ENCODE peak calls at places on chromosomes 16 and 17, in eight cellular contexts. R is prostate gland, S is IMR-90, H is neural progenitor cell, G is tibial artery, W is lung, P is upper lobe of right lung, Q is thoracic aorta. Y is an unnamed sample. For H3K4me1, the result is how much of the 10 kb centered on the place peaks cover.

GRCh38 chr16:23742761-23743160 is 12.1 kb upstream of the CHP2 start:
- DNase-seq in G (no peak), Q (no peak), S (no peak), W (no peak), R (no peak), P (no peak), H (peak), Y (no peak)

GRCh38 chr17:82754297-82755208 is 2.7 kb downstream of the TBCD start:
- DNase-seq in H (peak), P (no peak), R (no peak), G (no peak), S (no peak), W (no peak), Q (no peak), Y (no peak)

GRCh38 chr17:74833501-74834361 is 26.0 kb downstream of the GRIN2C start:
- DNase-seq in G (peak), Q (no peak), H (peak), P (no peak), S (peak), R (no peak), W (peak), Y (no peak)

GRCh38 chr16:73572135-73572534 is 524.2 kb upstream of the ZFHX3 start:
- DNase-seq in S (no peak), Q (no peak), H (peak), P (peak), W (peak), R (peak), G (no peak), Y (peak)

GRCh38 chr16:733382-734207 is 6.7 kb downstream of the HAGHL start:
- DNase-seq in W (no peak), H (peak), S (no peak), R (no peak), G (peak), Q (no peak), P (no peak), Y (no peak)

GRCh38 chr16:84045818-84046470 is 3.3 kb upstream of the SLC38A8 start:
- DNase-seq in G (no peak), H (no peak), R (no peak), W (no peak), S (no peak), Q (no peak), P (peak), Y (no peak)

GRCh38 chr16:31664683-31665482 is 137.2 kb downstream of the AHSP start:
- DNase-seq in Q (no peak), W (no peak), R (no peak), H (no peak), P (no peak), G (no peak), S (peak), Y (no peak)

GRCh38 chr16:65037558-65037957 is 84.3 kb downstream of the CDH11 start:
- DNase-seq in Q (no peak), W (no peak), S (no peak), G (no peak), P (no peak), R (no peak), H (peak), Y (no peak)

GRCh38 chr16:27127293-27127692 is 60.6 kb downstream of the C16orf82 start:
- DNase-seq in S (peak), H (no peak), P (no peak), Q (no peak), R (no peak), G (no peak), W (no peak), Y (no peak)

GRCh38 chr17:47978324-47978723 is 7.4 kb downstream of the CDK5RAP3 start:
- DNase-seq in W (no peak), G (no peak), H (peak), Q (no peak), S (peak), R (peak), P (no peak), Y (peak)

GRCh38 chr17:51373489-51374194 is 113.3 kb downstream of the UTP18 start:
- DNase-seq in G (no peak), S (no peak), R (no peak), P (no peak), Q (no peak), W (no peak), H (no peak), Y (no peak)

GRCh38 chr17:61018938-61019337 is 341.3 kb downstream of the BCAS3 start:
- DNase-seq in R (no peak), S (no peak), G (no peak), Q (no peak), H (peak), P (no peak), W (no peak), Y (no peak)

GRCh38 chr16:85419503-85420408 is 193.4 kb upstream of the GSE1 start:
- DNase-seq in R (no peak), P (no peak), H (no peak), Q (no peak), G (no peak), S (no peak), W (no peak), Y (peak)

GRCh38 chr17:4994081-4994595 is 3.2 kb downstream of the INCA1 start:
- DNase-seq in S (no peak), P (no peak), H (no peak), W (no peak), R (no peak), Q (no peak), G (no peak), Y (no peak)

GRCh38 chr16:88922114-88922825 is 54.7 kb downstream of the CBFA2T3 start:
- DNase-seq in S (peak), R (peak), G (peak), W (peak), P (peak), Q (peak), H (peak), Y (peak)

GRCh38 chr16:1745181-1745899 is 26.0 kb downstream of the NME3 start:
- DNase-seq in Q (no peak), R (no peak), W (no peak), P (no peak), H (no peak), G (no peak), S (peak), Y (no peak)

GRCh38 chr17:15909481-15909991 is 35.4 kb upstream of the ADORA2B start:
- DNase-seq in W (no peak), S (no peak), R (no peak), Q (no peak), P (no peak), H (peak), G (no peak), Y (peak)

GRCh38 chr16:66050991-66051390 is 315.5 kb upstream of the CDH5 start:
- DNase-seq in Q (no peak), R (no peak), P (no peak), S (no peak), H (no peak), G (no peak), W (no peak), Y (no peak)

GRCh38 chr16:89106533-89107208 is 13.0 kb downstream of the ACSF3 start:
- DNase-seq in W (no peak), G (no peak), H (no peak), Q (no peak), P (peak), S (no peak), R (no peak), Y (no peak)

GRCh38 chr17:7014995-7015586 is 2.7 kb downstream of the RNASEK start:
- DNase-seq in Q (no peak), H (peak), G (peak), W (no peak), R (no peak), S (peak), P (no peak), Y (no peak)

GRCh38 chr17:75090871-75091854 is 3.4 kb downstream of the SLC16A5 start:
- DNase-seq in G (no peak), S (no peak), W (no peak), Q (no peak), R (no peak), H (no peak), P (no peak), Y (no peak)

GRCh38 chr17:51461578-51462004 is 201.2 kb downstream of the UTP18 start:
- DNase-seq in S (peak), W (peak), P (peak), Q (no peak), H (peak), R (peak), G (no peak), Y (peak)

GRCh38 chr16:66604376-66605176 is at the start of gene CMTM3:
- DNase-seq in W (peak), Q (no peak), S (peak), G (peak), P (peak), H (peak), R (no peak), Y (peak)

GRCh38 chr17:21177854-21178600 is 35.9 kb downstream of the TMEM11 start:
- DNase-seq in G (peak), S (no peak), R (no peak), W (no peak), P (peak), Q (no peak), H (no peak), Y (no peak)

GRCh38 chr17:28899212-28899815 is 1.8 kb upstream of the FLOT2 start:
- DNase-seq in G (no peak), S (no peak), R (no peak), H (no peak), P (no peak), Q (no peak), W (no peak), Y (no peak)
- H3K27ac ChIP-seq in G (no peak), S (no peak), R (no peak), H (no peak), P (no peak), Q (no peak), W (no peak), Y (no peak)

DNA sequence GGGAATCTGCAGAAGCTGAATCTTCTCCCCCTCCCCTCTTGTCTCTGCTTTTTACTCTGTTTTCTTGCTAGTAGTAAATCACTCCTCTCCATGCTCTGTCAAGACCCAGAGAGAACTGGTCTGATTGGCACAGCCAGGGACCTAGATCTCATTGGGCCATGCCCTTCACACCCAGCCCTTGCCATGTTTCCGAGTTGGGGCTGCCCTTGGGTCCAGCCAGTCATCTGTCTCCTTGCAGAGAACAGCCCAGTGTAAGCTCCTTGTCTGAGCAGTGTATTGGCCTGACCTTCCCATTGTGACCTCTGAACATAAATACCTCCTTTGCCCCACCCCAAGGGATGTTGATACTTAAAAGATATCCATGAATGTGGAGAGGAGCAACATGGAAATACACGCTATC is 3.9 kb downstream of the MMP15 start:
- DNase-seq in W (no peak), P (no peak), S (no peak), R (no peak), G (no peak), Q (no peak), H (no peak), Y (no peak)
- H3K4me1 ChIP-seq in W (under half), P (half or more), S (under half), R (under half), G (under half), Q (under half), H (under half), Y (half or more)

GRCh38 chr17:39615434-39615833 is 7.7 kb upstream of the NEUROD2 start:
- DNase-seq in P (no peak), H (no peak), Q (no peak), R (no peak), G (no peak), W (no peak), S (no peak), Y (no peak)

GRCh38 chr17:39618956-39619785 is 7.6 kb upstream of the PPP1R1B start:
- DNase-seq in P (no peak), S (no peak), W (no peak), H (no peak), R (no peak), G (no peak), Q (no peak), Y (no peak)

GRCh38 chr17:39618252-39618913 is 8.4 kb upstream of the PPP1R1B start:
- DNase-seq in G (no peak), W (no peak), P (no peak), H (no peak), R (no peak), Q (no peak), S (no peak), Y (no peak)

GRCh38 chr17:39617446-39618251 is 9.1 kb upstream of the PPP1R1B start:
- DNase-seq in G (no peak), S (peak), Q (no peak), W (peak), H (peak), R (peak), P (peak), Y (peak)

GRCh38 chr17:39617100-39617445 is 9.4 kb upstream of the NEUROD2 start:
- DNase-seq in W (no peak), G (no peak), P (no peak), R (no peak), Q (no peak), H (no peak), S (no peak), Y (no peak)
- H3K4me3 ChIP-seq in W (no peak), G (no peak), P (peak), R (no peak), Q (peak), H (no peak), S (no peak), Y (peak)

GRCh38 chr17:78425429-78425828 is 47.0 kb downstream of the PGS1 start:
- DNase-seq in P (peak), Q (no peak), S (no peak), G (no peak), W (no peak), R (no peak), H (no peak), Y (no peak)
- H3K27ac ChIP-seq in P (peak), Q (no peak), S (no peak), G (no peak), W (peak), R (no peak), H (no peak), Y (no peak)

GRCh38 chr16:74570412-74571301 is 36.3 kb downstream of the GLG1 start:
- DNase-seq in W (no peak), R (no peak), S (peak), H (no peak), G (no peak), P (no peak), Q (no peak), Y (no peak)

GRCh38 chr16:74575175-74575804 is 31.6 kb downstream of the GLG1 start:
- DNase-seq in G (no peak), S (no peak), R (no peak), P (no peak), Q (no peak), H (no peak), W (no peak), Y (no peak)

GRCh38 chr16:74573622-74574021 is 33.3 kb downstream of the GLG1 start:
- DNase-seq in W (no peak), G (no peak), R (no peak), H (no peak), Q (no peak), S (no peak), P (no peak), Y (no peak)

GRCh38 chr16:74575805-74576643 is 30.9 kb downstream of the GLG1 start:
- DNase-seq in R (no peak), G (no peak), W (no peak), S (no peak), Q (no peak), H (no peak), P (no peak), Y (no peak)

GRCh38 chr16:74574146-74574545 is 32.8 kb downstream of the GLG1 start:
- DNase-seq in G (no peak), P (no peak), S (no peak), W (no peak), Q (no peak), H (no peak), R (no peak), Y (no peak)
- H3K4me1 ChIP-seq in G (under half), P (under half), S (under half), W (under half), Q (under half), H (under half), R (under half), Y (half or more)

DNA sequence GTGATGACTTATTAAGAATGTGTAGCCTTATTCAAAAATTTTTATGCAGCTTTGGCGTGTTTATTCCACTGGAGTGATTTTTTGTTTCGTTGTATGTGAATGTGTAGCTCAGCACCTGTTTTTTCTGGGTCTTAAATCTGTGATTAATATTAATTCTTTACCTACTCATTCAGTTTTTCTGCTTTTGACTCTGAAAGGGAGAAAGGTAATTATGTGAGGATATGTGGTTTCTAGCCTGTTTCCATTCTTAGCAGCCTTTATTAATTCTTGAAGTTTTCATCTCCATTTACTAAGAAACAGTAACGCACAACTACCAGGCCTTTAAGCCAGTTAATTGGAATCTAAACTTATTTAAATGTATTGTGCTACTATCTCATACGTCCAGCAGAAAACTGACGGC is 7.0 kb downstream of the HEATR3 start:
- DNase-seq in G (no peak), P (no peak), H (no peak), Q (no peak), W (no peak), R (no peak), S (no peak), Y (no peak)
- H3K4me3 ChIP-seq in G (no peak), P (no peak), H (no peak), Q (no peak), W (no peak), R (no peak), S (no peak), Y (no peak)

Y was measured in left ventricle myocardium inferior.